ENCODE peak calls at places on chromosomes 6 and 20, in eight cellular contexts. One of them, this sample, is unnamed.

GRCh38 chr6:87718662-87719433 is 16.8 kb upstream of the AKIRIN2 start:
- DNase-seq in astrocyte of the spinal cord: no peak
- DNase-seq in NCI-H774: no peak
- DNase-seq in CD8-positive, alpha-beta T cell: no peak
- DNase-seq in cardiac fibroblast: peak
- DNase-seq in C1 segment of cervical spinal cord: no peak
- DNase-seq in Calu3: peak
- DNase-seq in K562: no peak
- DNase-seq in this sample: no peak

GRCh38 chr20:61896058-61896961 is 169.4 kb downstream of the TAF4 start:
- DNase-seq in astrocyte of the spinal cord: peak
- DNase-seq in NCI-H774: peak
- DNase-seq in CD8-positive, alpha-beta T cell: peak
- DNase-seq in cardiac fibroblast: peak
- DNase-seq in C1 segment of cervical spinal cord: no peak
- DNase-seq in Calu3: peak
- DNase-seq in K562: peak
- DNase-seq in this sample: peak

GRCh38 chr20:24381886-24382285 is 87.5 kb upstream of the SYNDIG1 start:
- DNase-seq in astrocyte of the spinal cord: no peak
- DNase-seq in NCI-H774: no peak
- DNase-seq in CD8-positive, alpha-beta T cell: no peak
- DNase-seq in cardiac fibroblast: no peak
- DNase-seq in C1 segment of cervical spinal cord: no peak
- DNase-seq in Calu3: no peak
- DNase-seq in K562: no peak
- DNase-seq in this sample: no peak

GRCh38 chr20:37734228-37734980 is 40.6 kb downstream of the CTNNBL1 start:
- DNase-seq in astrocyte of the spinal cord: peak
- DNase-seq in NCI-H774: no peak
- DNase-seq in CD8-positive, alpha-beta T cell: no peak
- DNase-seq in cardiac fibroblast: peak
- DNase-seq in C1 segment of cervical spinal cord: no peak
- DNase-seq in Calu3: no peak
- DNase-seq in K562: no peak
- DNase-seq in this sample: no peak

GRCh38 chr6:151389640-151390275 is 1.6 kb downstream of the ZBTB2 start:
- DNase-seq in astrocyte of the spinal cord: peak
- DNase-seq in NCI-H774: peak
- DNase-seq in CD8-positive, alpha-beta T cell: no peak
- DNase-seq in cardiac fibroblast: peak
- DNase-seq in C1 segment of cervical spinal cord: peak
- DNase-seq in Calu3: peak
- DNase-seq in K562: peak
- DNase-seq in this sample: peak

GRCh38 chr6:147603392-147604081 is 95.0 kb downstream of the SAMD5 start:
- DNase-seq in astrocyte of the spinal cord: no peak
- DNase-seq in NCI-H774: no peak
- DNase-seq in CD8-positive, alpha-beta T cell: no peak
- DNase-seq in cardiac fibroblast: no peak
- DNase-seq in C1 segment of cervical spinal cord: no peak
- DNase-seq in Calu3: no peak
- DNase-seq in K562: no peak
- DNase-seq in this sample: no peak

GRCh38 chr6:21033575-21034026 is 499.3 kb downstream of the CDKAL1 start:
- DNase-seq in astrocyte of the spinal cord: peak
- DNase-seq in NCI-H774: no peak
- DNase-seq in CD8-positive, alpha-beta T cell: no peak
- DNase-seq in cardiac fibroblast: peak
- DNase-seq in C1 segment of cervical spinal cord: no peak
- DNase-seq in Calu3: no peak
- DNase-seq in K562: no peak
- DNase-seq in this sample: peak

GRCh38 chr6:5150676-5151075 is 65.5 kb downstream of the PPP1R3G start:
- DNase-seq in astrocyte of the spinal cord: no peak
- DNase-seq in NCI-H774: no peak
- DNase-seq in CD8-positive, alpha-beta T cell: no peak
- DNase-seq in cardiac fibroblast: no peak
- DNase-seq in C1 segment of cervical spinal cord: no peak
- DNase-seq in Calu3: no peak
- DNase-seq in K562: no peak
- DNase-seq in this sample: no peak

GRCh38 chr6:1851681-1852456 is 242.2 kb downstream of the FOXC1 start:
- DNase-seq in astrocyte of the spinal cord: no peak
- DNase-seq in NCI-H774: no peak
- DNase-seq in CD8-positive, alpha-beta T cell: no peak
- DNase-seq in cardiac fibroblast: no peak
- DNase-seq in C1 segment of cervical spinal cord: no peak
- DNase-seq in Calu3: no peak
- DNase-seq in K562: no peak
- DNase-seq in this sample: no peak

This sample was measured in fibroblast of the conjunctiva.